ENCODE peak calls at places on chromosomes 6 and 20, in nine cellular contexts. B, J, F, D, I, T, K, O and L are unnamed samples.

GRCh38 chr6:114747995-114748625 is 405.3 kb upstream of the HS3ST5 start:
- DNase-seq in B (no peak), J (no peak), F (no peak), D (no peak), I (peak), T (peak), K (peak), O (peak), L (peak)

GRCh38 chr20:25032478-25033183 is 25.3 kb downstream of the ACSS1 start:
- DNase-seq in B (no peak), J (peak), F (no peak), D (peak), I (peak), T (no peak), K (no peak), O (no peak), L (peak)

GRCh38 chr6:43758617-43759050 is 11.4 kb upstream of the VEGFA start:
- DNase-seq in B (no peak), J (no peak), F (no peak), D (no peak), I (peak), T (no peak), K (no peak), O (no peak), L (peak)

GRCh38 chr20:1415667-1416468 is 23.0 kb upstream of the FKBP1A start:
- DNase-seq in B (peak), J (no peak), F (no peak), D (no peak), I (peak), T (no peak), K (peak), O (no peak), L (peak)

GRCh38 chr20:32439132-32439829 is 81.2 kb downstream of the ASXL1 start:
- DNase-seq in B (no peak), J (no peak), F (no peak), D (no peak), I (no peak), T (no peak), K (no peak), O (no peak), L (peak)

GRCh38 chr6:25041676-25042598 is 106.2 kb upstream of the RIPOR2 start:
- DNase-seq in B (no peak), J (no peak), F (peak), D (no peak), I (no peak), T (peak), K (no peak), O (no peak), L (peak)

GRCh38 chr6:119385994-119386393 is 36.4 kb upstream of the MAN1A1 start:
- DNase-seq in B (no peak), J (no peak), F (no peak), D (no peak), I (no peak), T (no peak), K (no peak), O (no peak), L (no peak)

GRCh38 chr20:17873410-17874270 is 95.0 kb downstream of the SNX5 start:
- DNase-seq in B (peak), J (no peak), F (no peak), D (peak), I (peak), T (no peak), K (peak), O (peak), L (peak)

GRCh38 chr20:32609993-32610896 is 25.1 kb upstream of the NOL4L start:
- DNase-seq in B (no peak), J (no peak), F (no peak), D (no peak), I (no peak), T (no peak), K (no peak), O (no peak), L (no peak)

GRCh38 chr6:44737829-44738528 is 350.5 kb downstream of the CDC5L start:
- DNase-seq in B (no peak), J (no peak), F (no peak), D (no peak), I (no peak), T (no peak), K (no peak), O (no peak), L (no peak)

GRCh38 chr6:119207973-119208725 is 129.7 kb upstream of the FAM184A start:
- DNase-seq in B (no peak), J (no peak), F (no peak), D (no peak), I (no peak), T (no peak), K (peak), O (no peak), L (no peak)